ENCODE peak calls at places on chromosomes 11 and 22, in five cellular contexts. One of them, this sample, is unnamed.

GRCh38 chr11:19091366-19091765 is 25.6 kb upstream of the ZDHHC13 start:
- DNase-seq in heart right ventricle: no peak
- DNase-seq in NB4: no peak
- DNase-seq in HAP-1: no peak
- DNase-seq in GM12865: no peak
- DNase-seq in this sample: no peak

GRCh38 chr11:76698321-76699043 is 27.9 kb upstream of the LRRC32 start:
- DNase-seq in heart right ventricle: no peak
- DNase-seq in NB4: peak
- DNase-seq in HAP-1: peak
- DNase-seq in GM12865: peak
- DNase-seq in this sample: no peak

GRCh38 chr11:6931146-6931713 is 5.0 kb downstream of the ZNF215 start:
- DNase-seq in heart right ventricle: no peak
- DNase-seq in NB4: no peak
- DNase-seq in HAP-1: no peak
- DNase-seq in GM12865: no peak
- DNase-seq in this sample: no peak

GRCh38 chr11:43832536-43832935 is 48.1 kb upstream of the ALKBH3 start:
- DNase-seq in heart right ventricle: no peak
- DNase-seq in NB4: no peak
- DNase-seq in HAP-1: no peak
- DNase-seq in GM12865: no peak
- DNase-seq in this sample: no peak

GRCh38 chr11:65791719-65792213 is 4.9 kb downstream of the OVOL1 start:
- DNase-seq in heart right ventricle: no peak
- DNase-seq in NB4: no peak
- DNase-seq in HAP-1: no peak
- DNase-seq in GM12865: peak
- DNase-seq in this sample: peak

GRCh38 chr11:19868871-19869270 is 156.2 kb downstream of the NAV2 start:
- DNase-seq in heart right ventricle: no peak
- DNase-seq in NB4: no peak
- DNase-seq in HAP-1: no peak
- DNase-seq in GM12865: no peak
- DNase-seq in this sample: no peak

GRCh38 chr11:119416606-119417580 is 6.1 kb downstream of the THY1 start:
- DNase-seq in heart right ventricle: no peak
- DNase-seq in NB4: no peak
- DNase-seq in HAP-1: no peak
- DNase-seq in GM12865: no peak
- DNase-seq in this sample: no peak

GRCh38 chr22:47564651-47565050 is 802.2 kb downstream of the TBC1D22A start:
- DNase-seq in heart right ventricle: no peak
- DNase-seq in NB4: no peak
- DNase-seq in HAP-1: no peak
- DNase-seq in GM12865: no peak
- DNase-seq in this sample: no peak

GRCh38 chr22:20249797-20250354 is 18.2 kb downstream of the RTN4R start:
- DNase-seq in heart right ventricle: no peak
- DNase-seq in NB4: no peak
- DNase-seq in HAP-1: no peak
- DNase-seq in GM12865: no peak
- DNase-seq in this sample: no peak

This sample was measured in activated effector memory CD4-positive, alpha-beta T cell treated with Interleukin-2 at 50 U/mL for 16 hours.